ENCODE peak calls at places on chromosomes 3 and 15, in four cellular contexts. One of them, this sample, is unnamed.

GRCh38 chr3:66487475-66487874 is 13.3 kb downstream of the LRIG1 start:
- DNase-seq in sigmoid colon: no peak
- DNase-seq in WTC11: no peak
- DNase-seq in progenitor cell of endocrine pancreas: no peak
- DNase-seq in this sample: peak

GRCh38 chr15:74958320-74958907 is 1.8 kb upstream of the RPP25 start:
- DNase-seq in WTC11: peak
- DNase-seq in progenitor cell of endocrine pancreas: no peak
- DNase-seq in sigmoid colon: peak
- DNase-seq in this sample: peak

GRCh38 chr15:99729327-99729726 is 3.9 kb downstream of the LYSMD4 start:
- DNase-seq in WTC11: no peak
- DNase-seq in sigmoid colon: no peak
- DNase-seq in progenitor cell of endocrine pancreas: no peak
- DNase-seq in this sample: no peak

GRCh38 chr3:117846238-117846637 is 1136.7 kb downstream of the TUSC7 start:
- DNase-seq in WTC11: no peak
- DNase-seq in progenitor cell of endocrine pancreas: no peak
- DNase-seq in sigmoid colon: no peak
- DNase-seq in this sample: no peak

GRCh38 chr3:146577662-146578061 is 27.5 kb downstream of the PLSCR5 start:
- DNase-seq in WTC11: no peak
- DNase-seq in sigmoid colon: no peak
- DNase-seq in progenitor cell of endocrine pancreas: no peak
- DNase-seq in this sample: peak

GRCh38 chr3:191328963-191329653 is at the start of gene CCDC50:
- DNase-seq in sigmoid colon: peak
- DNase-seq in WTC11: peak
- DNase-seq in progenitor cell of endocrine pancreas: peak
- DNase-seq in this sample: peak

GRCh38 chr15:26200427-26200826 is 337.3 kb upstream of the ATP10A start:
- DNase-seq in sigmoid colon: no peak
- DNase-seq in WTC11: no peak
- DNase-seq in progenitor cell of endocrine pancreas: no peak
- DNase-seq in this sample: no peak

GRCh38 chr3:170470063-170471006 is 51.7 kb downstream of the CLDN11 start:
- DNase-seq in WTC11: no peak
- DNase-seq in sigmoid colon: no peak
- DNase-seq in progenitor cell of endocrine pancreas: no peak
- DNase-seq in this sample: peak

GRCh38 chr3:5136619-5137429 is 14.7 kb downstream of the ARL8B start:
- DNase-seq in sigmoid colon: no peak
- DNase-seq in WTC11: no peak
- DNase-seq in progenitor cell of endocrine pancreas: no peak
- DNase-seq in this sample: peak

GRCh38 chr3:118075873-118076272 is 958.8 kb downstream of the IGSF11 start:
- DNase-seq in progenitor cell of endocrine pancreas: no peak
- DNase-seq in sigmoid colon: no peak
- DNase-seq in WTC11: no peak
- DNase-seq in this sample: no peak

DNA sequence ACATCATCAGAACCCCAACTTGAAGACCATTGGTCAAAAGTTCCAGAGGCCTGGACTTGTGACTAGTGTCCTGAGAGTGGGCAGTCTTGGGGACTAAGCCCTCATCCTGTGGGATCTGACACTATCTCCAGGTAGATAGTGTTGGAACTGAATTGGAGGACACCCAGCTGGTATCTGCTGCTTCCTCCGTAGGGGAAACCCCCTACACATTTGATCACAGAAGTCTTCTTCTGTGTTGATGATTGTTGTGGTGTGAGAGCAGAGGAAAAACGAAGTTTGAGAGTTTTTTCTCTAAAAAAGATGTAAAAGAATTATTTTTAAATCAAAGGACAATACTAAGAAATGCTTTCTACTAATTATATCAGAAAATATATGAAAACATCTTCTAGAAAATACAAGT is 6.9 kb downstream of the NSMCE3 start:
- DNase-seq in sigmoid colon: no peak
- DNase-seq in progenitor cell of endocrine pancreas: no peak
- DNase-seq in WTC11: no peak
- DNase-seq in this sample: no peak
- TF ChIP-seq CTCF in sigmoid colon: no peak
- TF ChIP-seq CTCF in progenitor cell of endocrine pancreas: no peak
- TF ChIP-seq CTCF in WTC11: no peak
- TF ChIP-seq CTCF in this sample: no peak

DNA sequence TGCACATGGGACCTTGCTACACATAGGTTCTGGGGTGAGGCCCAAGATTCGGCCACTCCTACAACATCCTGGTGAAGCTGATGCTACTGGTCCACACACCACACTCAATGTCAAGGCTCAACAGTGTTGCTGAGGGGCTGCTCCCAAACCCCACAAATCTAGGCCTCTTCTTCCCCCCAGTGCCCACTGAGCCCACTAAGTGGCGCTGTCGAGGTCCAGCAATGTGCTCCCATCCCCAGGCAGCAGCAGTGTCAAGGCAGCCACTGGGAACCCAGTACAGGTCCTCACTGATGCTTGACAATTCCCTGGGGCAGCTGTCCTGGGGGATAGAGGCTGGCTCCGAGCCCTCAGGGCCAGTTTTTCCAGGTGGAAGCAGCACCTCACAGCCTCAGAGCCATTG is 21.5 kb downstream of the SCN5A start:
- DNase-seq in progenitor cell of endocrine pancreas: no peak
- DNase-seq in WTC11: peak
- DNase-seq in sigmoid colon: no peak
- DNase-seq in this sample: peak
- TF ChIP-seq CTCF in progenitor cell of endocrine pancreas: peak
- TF ChIP-seq CTCF in WTC11: peak
- TF ChIP-seq CTCF in sigmoid colon: no peak
- TF ChIP-seq CTCF in this sample: peak

DNA sequence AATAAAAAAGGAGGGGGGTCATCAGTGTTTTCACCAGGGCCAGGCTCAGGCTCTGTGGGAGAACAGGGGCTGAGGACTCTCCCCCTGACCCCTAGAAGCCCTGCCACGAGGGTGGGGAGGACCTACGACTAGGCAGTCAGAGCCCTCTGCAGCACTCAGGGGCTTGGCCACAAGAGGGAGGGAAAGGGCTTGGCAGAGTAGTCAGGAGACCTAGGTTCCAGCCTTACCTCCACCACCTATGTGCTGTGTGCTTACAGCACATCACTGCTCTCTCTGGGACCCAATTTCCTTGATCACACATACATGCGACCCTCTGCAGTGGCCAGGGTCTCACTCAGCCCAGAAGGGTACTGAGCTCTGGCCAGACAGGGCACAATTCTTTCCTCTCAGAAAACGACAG is 16.3 kb upstream of the SKIC8 start:
- DNase-seq in sigmoid colon: peak
- DNase-seq in WTC11: peak
- DNase-seq in progenitor cell of endocrine pancreas: no peak
- DNase-seq in this sample: no peak
- TF ChIP-seq CTCF in sigmoid colon: no peak
- TF ChIP-seq CTCF in WTC11: no peak
- TF ChIP-seq CTCF in progenitor cell of endocrine pancreas: peak
- TF ChIP-seq CTCF in this sample: peak

GRCh38 chr3:177134166-177134565 is 63.1 kb downstream of the TBL1XR1 start:
- DNase-seq in WTC11: no peak
- DNase-seq in sigmoid colon: no peak
- DNase-seq in progenitor cell of endocrine pancreas: no peak
- DNase-seq in this sample: peak
- TF ChIP-seq CTCF in WTC11: no peak
- TF ChIP-seq CTCF in sigmoid colon: no peak
- TF ChIP-seq CTCF in progenitor cell of endocrine pancreas: no peak
- TF ChIP-seq CTCF in this sample: no peak

DNA sequence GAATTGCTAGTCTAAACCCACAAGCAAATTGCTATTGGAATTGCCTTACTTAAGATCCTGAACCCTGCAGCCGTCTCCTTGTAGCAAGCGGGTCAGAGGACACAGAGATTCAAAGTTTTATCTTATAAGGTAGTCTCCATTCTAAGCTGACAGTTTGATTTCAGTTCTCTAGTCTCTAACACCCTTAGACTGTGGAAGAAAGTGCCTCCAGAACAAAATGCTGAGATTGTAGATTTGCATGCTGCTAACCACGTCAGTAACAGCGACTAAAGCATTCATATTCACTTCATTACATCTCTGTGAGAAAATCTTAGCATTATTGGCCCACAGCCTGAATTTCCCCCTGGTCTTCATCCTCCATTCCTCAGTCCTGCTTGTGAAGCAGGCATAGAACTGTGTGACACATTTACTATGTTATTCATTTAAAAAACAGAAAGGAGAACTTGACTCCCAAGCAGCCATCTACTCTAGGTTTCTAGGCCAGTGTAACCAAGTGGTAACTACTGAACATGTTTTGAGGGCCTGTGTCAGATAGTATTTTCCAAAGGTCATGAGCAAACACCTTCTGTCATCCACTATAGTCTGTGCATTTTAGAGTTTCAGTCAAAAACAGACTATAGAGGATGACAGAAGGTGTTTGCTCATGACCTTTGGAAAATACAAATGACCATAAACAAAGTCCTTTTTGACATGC is 27.4 kb downstream of the ARIH2 start:
- DNase-seq in sigmoid colon: no peak
- DNase-seq in progenitor cell of endocrine pancreas: no peak
- DNase-seq in WTC11: no peak
- DNase-seq in this sample: no peak
- TF ChIP-seq CTCF in sigmoid colon: no peak
- TF ChIP-seq CTCF in progenitor cell of endocrine pancreas: no peak
- TF ChIP-seq CTCF in WTC11: no peak
- TF ChIP-seq CTCF in this sample: no peak

DNA sequence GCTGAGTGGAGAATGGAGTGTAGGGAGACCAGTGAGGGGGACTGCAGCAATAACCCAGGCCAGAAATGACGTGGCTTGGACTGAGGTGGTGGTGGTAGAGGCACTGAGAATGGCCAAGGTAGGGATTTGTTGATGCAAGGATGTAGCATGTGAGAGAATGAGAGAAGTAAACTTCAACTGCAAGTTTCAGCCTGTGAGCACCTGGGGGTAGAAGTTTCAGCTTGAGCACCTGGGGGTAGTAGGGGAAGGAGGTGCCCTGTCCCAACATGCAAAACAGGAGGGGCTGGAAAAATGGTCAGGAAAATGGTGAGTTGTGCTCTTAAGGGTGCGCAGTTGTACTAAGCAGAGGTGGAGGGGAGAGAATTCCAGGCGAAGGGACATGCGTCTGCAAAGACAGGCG is 31.0 kb downstream of the IL16 start:
- DNase-seq in WTC11: no peak
- DNase-seq in progenitor cell of endocrine pancreas: no peak
- DNase-seq in sigmoid colon: no peak
- DNase-seq in this sample: no peak
- TF ChIP-seq CTCF in WTC11: no peak
- TF ChIP-seq CTCF in progenitor cell of endocrine pancreas: no peak
- TF ChIP-seq CTCF in sigmoid colon: no peak
- TF ChIP-seq CTCF in this sample: no peak

GRCh38 chr15:88908697-88909621 is 4.2 kb downstream of the MFGE8 start:
- DNase-seq in WTC11: no peak
- DNase-seq in progenitor cell of endocrine pancreas: no peak
- DNase-seq in sigmoid colon: peak
- DNase-seq in this sample: peak
- TF ChIP-seq CTCF in WTC11: no peak
- TF ChIP-seq CTCF in progenitor cell of endocrine pancreas: no peak
- TF ChIP-seq CTCF in sigmoid colon: no peak
- TF ChIP-seq CTCF in this sample: no peak

GRCh38 chr3:14150078-14150477 is 25.2 kb downstream of the TMEM43 start:
- DNase-seq in sigmoid colon: no peak
- DNase-seq in progenitor cell of endocrine pancreas: no peak
- DNase-seq in WTC11: no peak
- DNase-seq in this sample: no peak
- TF ChIP-seq CTCF in sigmoid colon: no peak
- TF ChIP-seq CTCF in progenitor cell of endocrine pancreas: no peak
- TF ChIP-seq CTCF in WTC11: no peak
- TF ChIP-seq CTCF in this sample: no peak

DNA sequence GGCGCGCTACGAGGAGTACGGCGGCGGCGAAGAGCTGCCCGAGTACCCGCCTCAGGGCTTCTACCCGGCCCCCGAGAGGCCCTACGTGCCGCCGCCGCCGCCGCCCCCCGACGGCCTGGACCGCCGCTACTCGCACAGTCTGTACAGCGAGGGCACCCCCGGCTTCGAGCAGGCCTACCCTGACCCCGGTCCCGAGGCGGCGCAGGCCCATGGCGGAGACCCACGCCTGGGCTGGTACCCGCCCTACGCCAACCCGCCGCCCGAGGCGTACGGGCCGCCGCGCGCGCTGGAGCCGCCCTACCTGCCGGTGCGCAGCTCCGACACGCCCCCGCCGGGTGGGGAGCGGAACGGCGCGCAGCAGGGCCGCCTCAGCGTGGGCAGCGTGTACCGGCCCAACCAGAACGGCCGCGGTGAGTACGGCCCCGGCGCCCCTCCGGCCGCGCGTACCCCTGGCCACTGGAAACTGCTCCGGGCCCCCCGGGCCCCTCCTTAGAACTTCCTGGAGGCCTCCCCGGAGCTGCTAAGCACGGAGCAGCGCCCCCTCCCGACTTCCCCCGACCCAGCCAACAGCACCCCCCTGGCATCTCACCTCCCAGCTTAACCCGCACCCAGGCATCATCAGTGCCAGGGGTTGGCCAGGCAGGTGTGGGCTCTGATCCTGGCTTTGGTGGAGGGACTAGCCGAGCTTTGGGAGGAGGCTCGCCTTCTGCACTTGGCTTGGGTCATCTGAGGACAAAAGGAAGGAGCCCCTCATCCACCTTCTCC is 1.4 kb downstream of the LOXL1 start:
- DNase-seq in sigmoid colon: no peak
- DNase-seq in WTC11: peak
- DNase-seq in progenitor cell of endocrine pancreas: peak
- DNase-seq in this sample: peak
- TF ChIP-seq CTCF in sigmoid colon: no peak
- TF ChIP-seq CTCF in WTC11: peak
- TF ChIP-seq CTCF in progenitor cell of endocrine pancreas: peak
- TF ChIP-seq CTCF in this sample: peak

GRCh38 chr3:29871087-29871486 is 590.2 kb downstream of the RBMS3 start:
- DNase-seq in sigmoid colon: no peak
- DNase-seq in WTC11: no peak
- DNase-seq in progenitor cell of endocrine pancreas: no peak
- DNase-seq in this sample: no peak
- TF ChIP-seq CTCF in sigmoid colon: no peak
- TF ChIP-seq CTCF in WTC11: no peak
- TF ChIP-seq CTCF in progenitor cell of endocrine pancreas: no peak
- TF ChIP-seq CTCF in this sample: no peak